ENCODE peak calls at places on chromosomes 2 and 18, in nine cellular contexts. V, P, G, M, W, F, J, E and A are unnamed samples.

GRCh38 chr2:92073815-92074548 is 2797.2 kb upstream of the TEKT4 start:
- DNase-seq in V (peak), P (peak), G (no peak), M (no peak), W (no peak), F (no peak), J (no peak), E (no peak), A (no peak)

GRCh38 chr2:42360493-42360889 is 526 bp downstream of the COX7A2L start:
- DNase-seq in V (no peak), P (no peak), G (no peak), M (no peak), W (no peak), F (peak), J (no peak), E (no peak), A (no peak)

GRCh38 chr2:8615252-8616083 is 66.4 kb upstream of the ID2 start:
- DNase-seq in V (no peak), P (no peak), G (no peak), M (no peak), W (no peak), F (no peak), J (no peak), E (no peak), A (no peak)

GRCh38 chr2:136235451-136236418 is 117.8 kb upstream of the CXCR4 start:
- DNase-seq in V (no peak), P (no peak), G (no peak), M (no peak), W (no peak), F (no peak), J (peak), E (no peak), A (no peak)

GRCh38 chr2:24919977-24920812 is at the start of gene ADCY3:
- DNase-seq in V (peak), P (peak), G (peak), M (peak), W (no peak), F (peak), J (no peak), E (no peak), A (peak)

GRCh38 chr2:10818986-10819385 is 6.4 kb upstream of the PDIA6 start:
- DNase-seq in V (no peak), P (no peak), G (no peak), M (no peak), W (no peak), F (no peak), J (no peak), E (no peak), A (no peak)

GRCh38 chr2:67290451-67290991 is 106.6 kb upstream of the ETAA1 start:
- DNase-seq in V (no peak), P (no peak), G (no peak), M (no peak), W (no peak), F (no peak), J (no peak), E (no peak), A (no peak)

GRCh38 chr2:95330939-95331338 is 33.8 kb downstream of the KCNIP3 start:
- DNase-seq in V (no peak), P (no peak), G (no peak), M (no peak), W (no peak), F (no peak), J (no peak), E (no peak), A (no peak)

GRCh38 chr2:209671280-209671679 is 100.4 kb upstream of the UNC80 start:
- DNase-seq in V (no peak), P (no peak), G (no peak), M (no peak), W (no peak), F (no peak), J (no peak), E (no peak), A (no peak)

GRCh38 chr2:23843051-23843976 is 83.6 kb downstream of the ATAD2B start:
- DNase-seq in V (no peak), P (no peak), G (no peak), M (no peak), W (no peak), F (no peak), J (no peak), E (peak), A (no peak)

GRCh38 chr2:33273479-33273878 is 203.0 kb upstream of the RASGRP3 start:
- DNase-seq in V (no peak), P (no peak), G (no peak), M (no peak), W (no peak), F (no peak), J (no peak), E (no peak), A (no peak)

GRCh38 chr2:141641462-141641861 is 489.4 kb downstream of the LRP1B start:
- DNase-seq in V (no peak), P (no peak), G (no peak), M (no peak), W (no peak), F (no peak), J (peak), E (no peak), A (no peak)

GRCh38 chr2:241279413-241279812 is 36.1 kb downstream of the HDLBP start:
- DNase-seq in V (no peak), P (no peak), G (no peak), M (no peak), W (no peak), F (peak), J (no peak), E (no peak), A (no peak)

GRCh38 chr2:237445611-237446332 is 31.8 kb upstream of the COL6A3 start:
- DNase-seq in V (no peak), P (no peak), G (no peak), M (no peak), W (no peak), F (no peak), J (no peak), E (no peak), A (no peak)

GRCh38 chr18:64027931-64028695 is 58.2 kb downstream of the SERPINB8 start:
- DNase-seq in V (no peak), P (no peak), G (no peak), M (no peak), W (no peak), F (no peak), J (no peak), E (no peak), A (no peak)

GRCh38 chr2:216130346-216130951 is 21.3 kb downstream of the XRCC5 start:
- DNase-seq in V (no peak), P (no peak), G (no peak), M (no peak), W (no peak), F (peak), J (no peak), E (no peak), A (no peak)

GRCh38 chr2:158034198-158034831 is 67.4 kb upstream of the UPP2 start:
- DNase-seq in V (no peak), P (no peak), G (no peak), M (no peak), W (peak), F (peak), J (peak), E (peak), A (peak)

GRCh38 chr2:158953926-158954763 is 14.3 kb upstream of the TANC1 start:
- DNase-seq in V (peak), P (no peak), G (no peak), M (no peak), W (peak), F (peak), J (peak), E (peak), A (peak)

GRCh38 chr2:224466315-224466714 is 64.4 kb upstream of the FAM124B start:
- DNase-seq in V (no peak), P (no peak), G (no peak), M (no peak), W (no peak), F (peak), J (no peak), E (no peak), A (no peak)

GRCh38 chr2:144514731-144515424 is 5.0 kb downstream of the ZEB2 start:
- DNase-seq in V (no peak), P (no peak), G (no peak), M (peak), W (no peak), F (no peak), J (no peak), E (no peak), A (no peak)

GRCh38 chr2:240226672-240227537 is 86.4 kb upstream of the OTOS start:
- DNase-seq in V (no peak), P (no peak), G (no peak), M (no peak), W (no peak), F (peak), J (no peak), E (no peak), A (no peak)